ENCODE peak calls at places on chromosomes 2 and 18, in seven cellular contexts. Q is neural progenitor cell, W is kidney, D is MM.1S, K is adipocyte, M is HCT116, G is IMR-90. N is an unnamed sample.

GRCh38 chr18:37452015-37452414 is 113.6 kb downstream of the CELF4 start:
- DNase-seq in Q (no peak), W (no peak), D (no peak), K (no peak), M (no peak), G (no peak), N (no peak)

GRCh38 chr2:119736021-119736420 is 23.7 kb upstream of the PTPN4 start:
- DNase-seq in Q (no peak), W (no peak), D (no peak), K (no peak), M (no peak), G (no peak), N (no peak)

GRCh38 chr2:12456293-12457151 is 260.2 kb upstream of the TRIB2 start:
- DNase-seq in Q (peak; percentile 24), W (peak; percentile 94), D (peak; percentile 69), K (peak; percentile 98), M (peak; percentile 48), G (peak; percentile 99), N (peak; percentile 64)

GRCh38 chr2:237235383-237236095 is 149.8 kb downstream of the COPS8 start:
- DNase-seq in Q (no peak), W (no peak), D (no peak), K (peak; percentile 79), M (no peak), G (peak; percentile 93), N (no peak)

GRCh38 chr18:6752200-6752873 is 22.8 kb downstream of the ARHGAP28 start:
- DNase-seq in Q (peak; percentile 73), W (no peak), D (no peak), K (peak; percentile 29), M (no peak), G (peak; percentile 86), N (peak; percentile 92)

GRCh38 chr2:237708491-237708890 is 81.1 kb downstream of the LRRFIP1 start:
- DNase-seq in Q (no peak), W (no peak), D (no peak), K (no peak), M (no peak), G (no peak), N (no peak)

GRCh38 chr2:65746919-65747678 is 314.7 kb upstream of the SPRED2 start:
- DNase-seq in Q (peak; percentile 38), W (no peak), D (no peak), K (no peak), M (no peak), G (no peak), N (peak; percentile 73)

GRCh38 chr2:233053928-233054774 is 6.0 kb upstream of the INPP5D start:
- DNase-seq in Q (peak; percentile 84), W (peak; percentile 81), D (peak; percentile 64), K (peak; percentile 71), M (peak; percentile 48), G (peak; percentile 23), N (peak; percentile 93)

GRCh38 chr18:40380657-40381441 is 1574.2 kb upstream of the PIK3C3 start:
- DNase-seq in Q (peak; percentile 4), W (no peak), D (no peak), K (peak; percentile 50), M (no peak), G (peak; percentile 73), N (no peak)

GRCh38 chr18:5961097-5961827 is 65.9 kb upstream of the TMEM200C start:
- DNase-seq in Q (no peak), W (no peak), D (no peak), K (no peak), M (no peak), G (no peak), N (peak; percentile 48)

GRCh38 chr2:234980476-234981187 is 28.8 kb downstream of the SH3BP4 start:
- DNase-seq in Q (no peak), W (no peak), D (no peak), K (no peak), M (no peak), G (no peak), N (no peak)
- H3K4me3 ChIP-seq in Q (no peak overlapping the region), W (peak overlapping the region; percentile 36), D (no peak overlapping the region), K (peak overlapping the region; percentile 49), M (peak overlapping the region; percentile 30), G (no peak overlapping the region), N (peak overlapping the region; percentile 12)

DNA sequence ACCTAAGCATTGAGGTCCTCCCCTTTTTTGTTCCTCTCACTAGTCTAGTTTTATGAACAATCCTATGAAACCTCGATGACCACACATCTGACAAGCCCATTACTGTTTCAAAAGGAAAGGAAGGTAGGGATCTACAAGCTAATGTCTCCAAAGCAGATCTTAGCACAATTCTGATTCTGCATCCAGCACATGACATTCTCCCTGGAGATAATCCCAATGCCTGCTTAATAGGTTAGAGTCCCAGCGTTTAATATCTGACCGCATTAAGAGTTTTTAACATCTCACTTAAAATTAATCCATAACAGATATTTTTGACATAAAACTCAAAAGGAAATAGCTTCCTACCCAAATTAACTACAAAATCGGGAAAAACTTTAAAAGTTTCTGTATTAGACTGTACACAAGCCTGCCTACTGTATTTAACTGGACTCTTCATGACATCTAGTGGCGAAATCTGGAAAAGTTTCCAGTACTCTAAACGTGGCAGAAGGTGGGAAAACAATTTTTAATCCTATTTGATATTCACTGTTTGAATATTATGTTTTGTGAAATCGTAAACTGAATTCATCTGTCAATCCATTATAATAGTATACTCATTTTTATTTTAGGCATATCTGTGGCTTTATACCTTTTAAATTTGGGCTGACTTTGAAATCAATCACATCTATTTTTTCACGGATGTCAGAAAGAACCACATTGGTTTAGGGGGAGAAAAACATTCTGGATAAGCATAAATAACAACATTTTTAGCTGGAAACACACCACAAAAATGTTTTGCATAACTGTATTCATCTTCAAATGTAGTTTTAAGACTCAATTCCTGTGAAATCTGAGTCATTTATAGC is 62.4 kb downstream of the TXNL1 start:
- DNase-seq in Q (peak; percentile 71), W (no peak), D (peak; percentile 55), K (peak; percentile 87), M (peak; percentile 43), G (peak; percentile 71), N (no peak)
- H3K9ac ChIP-seq in Q (no peak overlapping the region), W (no peak overlapping the region), D (no peak overlapping the region), K (peak overlapping the region; percentile 4), M (no peak overlapping the region), G (no peak overlapping the region), N (no peak overlapping the region)

GRCh38 chr2:111117666-111118454 is 2.9 kb upstream of the BCL2L11 start:
- DNase-seq in Q (peak; percentile 63), W (peak; percentile 77), D (peak; percentile 10), K (peak; percentile 60), M (no peak), G (peak; percentile 77), N (peak; percentile 75)
- H3K4me3 ChIP-seq in Q (peak overlapping the region; percentile 95), W (peak overlapping the region; percentile 63), D (peak overlapping the region; percentile 34), K (peak overlapping the region; percentile 72), M (peak overlapping the region; percentile 39), G (peak overlapping the region; percentile 31), N (peak overlapping the region; percentile 79)

DNA sequence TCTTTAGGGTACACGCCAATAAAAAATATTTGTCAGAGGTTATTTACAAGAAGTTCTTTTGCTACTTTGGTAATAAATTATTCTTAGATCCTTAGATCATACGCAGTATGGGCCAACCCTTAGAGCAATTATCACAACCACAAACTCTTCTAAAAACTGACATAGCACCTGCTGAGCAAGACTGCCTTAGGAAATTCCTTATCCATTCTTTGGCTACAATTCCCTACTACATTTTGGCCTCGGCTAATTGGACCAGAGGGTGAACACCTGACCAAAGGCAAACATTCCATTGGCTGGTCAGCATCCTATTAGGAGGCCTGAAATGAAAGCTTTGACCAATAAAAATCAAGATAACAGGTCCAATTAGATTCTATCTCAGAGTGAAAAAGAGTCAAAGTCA is 147.6 kb upstream of the CCDC68 start:
- DNase-seq in Q (no peak), W (no peak), D (no peak), K (no peak), M (no peak), G (no peak), N (no peak)
- H3K9ac ChIP-seq in Q (no peak overlapping the region), W (no peak overlapping the region), D (no peak overlapping the region), K (no peak overlapping the region), M (no peak overlapping the region), G (no peak overlapping the region), N (no peak overlapping the region)

GRCh38 chr18:58128286-58129018 is 84.4 kb downstream of the NEDD4L start:
- DNase-seq in Q (no peak), W (no peak), D (no peak), K (no peak), M (no peak), G (peak; percentile 57), N (no peak)
- H3K4me3 ChIP-seq in Q (no peak overlapping the region), W (peak overlapping the region; percentile 35), D (no peak overlapping the region), K (no peak overlapping the region), M (no peak overlapping the region), G (no peak overlapping the region), N (no peak overlapping the region)

DNA sequence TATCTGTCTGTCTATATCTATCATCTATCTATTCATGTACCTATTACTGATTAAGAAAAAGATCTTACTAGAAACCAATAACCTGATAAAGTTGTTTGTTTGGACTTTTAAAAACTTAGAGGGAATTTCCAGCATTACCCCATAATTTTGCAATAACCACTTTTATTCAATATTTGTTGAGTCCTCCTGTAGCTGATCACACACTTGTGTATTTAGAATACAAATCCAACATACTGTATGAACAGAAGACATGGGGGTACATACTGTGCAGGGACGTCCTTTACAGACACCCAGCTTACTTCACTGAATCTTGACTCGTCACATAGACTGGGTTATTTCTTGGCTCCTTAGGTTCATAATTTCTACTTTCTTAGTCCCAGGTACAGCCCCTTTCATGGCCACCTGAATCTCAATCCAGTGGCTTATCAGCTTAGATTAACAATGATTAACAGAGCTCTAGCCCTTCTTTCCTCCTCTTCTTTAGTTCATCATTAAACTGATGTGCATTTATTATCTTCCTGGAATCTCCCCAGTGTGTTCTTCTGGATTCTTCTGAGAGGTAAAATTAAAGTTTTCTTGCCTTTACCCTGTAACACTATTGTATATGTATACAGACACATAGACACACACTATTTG is 27.4 kb upstream of the STAT4 start:
- DNase-seq in Q (no peak), W (no peak), D (no peak), K (no peak), M (no peak), G (no peak), N (no peak)
- H3K9ac ChIP-seq in Q (no peak overlapping the region), W (no peak overlapping the region), D (no peak overlapping the region), K (peak overlapping the region; percentile 21), M (no peak overlapping the region), G (no peak overlapping the region), N (no peak overlapping the region)

DNA sequence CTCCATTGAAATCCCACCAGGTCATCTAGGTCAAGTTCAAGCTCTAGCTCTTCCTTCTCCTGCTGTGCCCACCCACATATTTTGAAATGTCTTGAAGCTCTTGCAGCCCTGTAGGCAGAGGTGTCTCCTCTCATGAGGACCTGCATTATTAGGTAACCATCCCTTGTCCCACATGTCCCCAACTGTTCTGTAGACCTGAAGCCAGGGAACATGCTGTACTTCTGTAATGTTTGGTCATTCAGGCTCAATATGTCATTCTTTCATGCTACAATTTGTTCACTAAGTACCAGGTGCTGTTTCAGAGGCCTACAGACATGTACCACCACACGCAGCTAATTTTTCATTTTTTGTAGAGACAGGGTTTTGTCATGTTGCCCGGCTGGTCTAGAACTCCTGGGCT is 22.2 kb downstream of the SLC3A1 start:
- DNase-seq in Q (no peak), W (no peak), D (no peak), K (no peak), M (no peak), G (no peak), N (no peak)
- H3K4me3 ChIP-seq in Q (no peak overlapping the region), W (no peak overlapping the region), D (no peak overlapping the region), K (no peak overlapping the region), M (no peak overlapping the region), G (no peak overlapping the region), N (no peak overlapping the region)

GRCh38 chr2:127086800-127087737 is 19.9 kb downstream of the BIN1 start:
- DNase-seq in Q (peak; percentile 76), W (peak; percentile 90), D (no peak), K (peak; percentile 66), M (no peak), G (peak; percentile 88), N (peak; percentile 82)
- H3K9ac ChIP-seq in Q (no peak overlapping the region), W (peak overlapping the region; percentile 51), D (no peak overlapping the region), K (peak overlapping the region; percentile 68), M (no peak overlapping the region), G (peak overlapping the region; percentile 78), N (no peak overlapping the region)